ENCODE peak calls at places on chromosome 17, in four cellular contexts. X is H9, S is mesenchymal stem cell, I is IMR-90. V is an unnamed sample.

GRCh38 chr17:15462962-15463361 is 4.5 kb downstream of the CDRT4 start:
- DNase-seq in I (peak; percentile 77), S (no peak), X (no peak), V (no peak)

GRCh38 chr17:48384164-48384563 is 45.9 kb downstream of the SKAP1 start:
- DNase-seq in S (no peak), I (no peak), X (no peak), V (no peak)

GRCh38 chr17:80146121-80147034 is 550 bp downstream of the EIF4A3 start:
- DNase-seq in X (no peak), I (peak; percentile 16), S (peak; percentile 45), V (no peak)

GRCh38 chr17:52297230-52298010 is 138.9 kb upstream of the CA10 start:
- DNase-seq in I (no peak), X (no peak), S (no peak), V (peak; percentile 24)

GRCh38 chr17:44222112-44222869 is 2.8 kb upstream of the UBTF start:
- DNase-seq in S (peak; percentile 88), X (peak; percentile 88), I (peak; percentile 66), V (peak; percentile 56)

GRCh38 chr17:57350266-57350665 is 93.9 kb downstream of the MSI2 start:
- DNase-seq in X (no peak), I (peak; percentile 70), S (no peak), V (no peak)

GRCh38 chr17:36183001-36183810 is 6.8 kb upstream of the TBC1D3B start:
- DNase-seq in S (peak; percentile 78), I (peak; percentile 54), X (peak; percentile 94), V (peak; percentile 66)

GRCh38 chr17:80125656-80126448 is 21.1 kb downstream of the EIF4A3 start:
- DNase-seq in S (no peak), I (peak; percentile 72), X (no peak), V (no peak)

GRCh38 chr17:72512649-72513556 is 392.1 kb downstream of the SOX9 start:
- DNase-seq in X (no peak), I (no peak), S (no peak), V (no peak)

GRCh38 chr17:42832213-42832933 is 824 bp upstream of the PSME3 start:
- DNase-seq in X (no peak), S (no peak), I (no peak), V (no peak)

GRCh38 chr17:6021011-6021400 is 49.2 kb upstream of the WSCD1 start:
- DNase-seq in X (no peak), I (no peak), S (no peak), V (no peak)

GRCh38 chr17:14805348-14805747 is 459.8 kb downstream of the PMP22 start:
- DNase-seq in X (no peak), S (no peak), I (no peak), V (no peak)

GRCh38 chr17:49748791-49749190 is 15.1 kb downstream of the FAM117A start:
- DNase-seq in I (no peak), X (no peak), S (no peak), V (no peak)

GRCh38 chr17:17933775-17934174 is 38.4 kb downstream of the TOM1L2 start:
- DNase-seq in I (peak; percentile 67), X (no peak), S (peak; percentile 44), V (no peak)

GRCh38 chr17:35056013-35056412 is 7.5 kb downstream of the RFFL start:
- DNase-seq in X (peak; percentile 44), I (no peak), S (no peak), V (no peak)

GRCh38 chr17:78238823-78239488 is 7.5 kb downstream of the TMEM235 start:
- DNase-seq in S (no peak), X (peak; percentile 43), I (no peak), V (no peak)

GRCh38 chr17:47253541-47254402 is at the start of gene ITGB3:
- DNase-seq in X (peak; percentile 86), I (peak; percentile 67), S (peak; percentile 83), V (peak; percentile 71)

GRCh38 chr17:72693956-72694355 is 398.5 kb downstream of the SLC39A11 start:
- DNase-seq in X (no peak), I (no peak), S (no peak), V (no peak)

GRCh38 chr17:36755586-36755985 is 154.2 kb downstream of the MRM1 start:
- DNase-seq in S (no peak), X (peak; percentile 87), I (no peak), V (peak; percentile 18)

GRCh38 chr17:39264119-39264518 is 38.4 kb upstream of the STAC2 start:
- DNase-seq in S (no peak), X (no peak), I (no peak), V (no peak)

GRCh38 chr17:40100669-40101366 is 429 bp upstream of the NR1D1 start:
- DNase-seq in I (peak; percentile 99), X (peak; percentile 100), S (peak; percentile 99), V (peak; percentile 98)

GRCh38 chr17:441155-441950 is 88.7 kb upstream of the RPH3AL start:
- DNase-seq in S (no peak), X (no peak), I (no peak), V (no peak)

GRCh38 chr17:76196675-76197074 is 43.6 kb downstream of the RNF157 start:
- DNase-seq in I (no peak), S (no peak), X (no peak), V (no peak)

GRCh38 chr17:49924589-49924988 is 44.4 kb upstream of the DLX4 start:
- DNase-seq in S (no peak), X (no peak), I (no peak), V (no peak)

GRCh38 chr17:34668206-34668605 is 88.8 kb downstream of the TMEM132E start:
- DNase-seq in X (no peak), S (no peak), I (no peak), V (no peak)

GRCh38 chr17:81647640-81648012 is 8.7 kb downstream of the PDE6G start:
- DNase-seq in I (no peak), X (peak; percentile 46), S (no peak), V (no peak)

GRCh38 chr17:50922739-50923405 is 56.7 kb upstream of the TOB1 start:
- DNase-seq in I (no peak), S (no peak), X (no peak), V (no peak)

GRCh38 chr17:35088647-35088910 is 25.1 kb upstream of the RFFL start:
- DNase-seq in X (peak; percentile 80), S (no peak), I (no peak), V (no peak)

GRCh38 chr17:41415833-41416335 is 8.5 kb downstream of the KRT37 start:
- DNase-seq in S (peak; percentile 36), I (peak; percentile 55), X (no peak), V (no peak)

GRCh38 chr17:75750661-75751423 is 14.2 kb downstream of the GALK1 start:
- DNase-seq in I (no peak), X (no peak), S (peak; percentile 15), V (no peak)

GRCh38 chr17:76458580-76459490 is 5.9 kb upstream of the UBE2O start:
- DNase-seq in X (peak; percentile 95), I (peak; percentile 64), S (peak; percentile 66), V (peak; percentile 56)

GRCh38 chr17:35373984-35374765 is 754 bp upstream of the SLFN11 start:
- DNase-seq in S (peak; percentile 59), X (peak; percentile 58), I (peak; percentile 55), V (peak; percentile 17)

GRCh38 chr17:65963179-65963578 is 228.8 kb downstream of the CEP112 start:
- DNase-seq in S (no peak), X (no peak), I (no peak), V (no peak)

GRCh38 chr17:42456223-42457106 is 2.2 kb upstream of the ATP6V0A1 start:
- DNase-seq in S (peak; percentile 86), I (peak; percentile 83), X (no peak), V (peak; percentile 68)

GRCh38 chr17:49787932-49788442 is 494 bp upstream of the KAT7 start:
- DNase-seq in X (peak; percentile 47), S (no peak), I (no peak), V (no peak)

GRCh38 chr17:56297142-56297541 is 143.9 kb downstream of the ANKFN1 start:
- DNase-seq in I (peak; percentile 62), X (peak; percentile 39), S (no peak), V (no peak)

GRCh38 chr17:67177732-67178131 is 67.3 kb downstream of the HELZ start:
- DNase-seq in X (no peak), I (no peak), S (no peak), V (no peak)

GRCh38 chr17:62562656-62563055 is 64.8 kb upstream of the MRC2 start:
- DNase-seq in I (peak; percentile 68), S (peak; percentile 53), X (no peak), V (peak; percentile 54)

GRCh38 chr17:30443721-30444120 is 33.5 kb upstream of the GOSR1 start:
- DNase-seq in S (no peak), I (no peak), X (no peak), V (no peak)

GRCh38 chr17:30454635-30455034 is 22.6 kb upstream of the GOSR1 start:
- DNase-seq in I (no peak), S (no peak), X (no peak), V (no peak)

GRCh38 chr17:30450125-30451027 is 26.8 kb upstream of the GOSR1 start:
- DNase-seq in S (peak; percentile 62), I (peak; percentile 33), X (no peak), V (no peak)

DNA sequence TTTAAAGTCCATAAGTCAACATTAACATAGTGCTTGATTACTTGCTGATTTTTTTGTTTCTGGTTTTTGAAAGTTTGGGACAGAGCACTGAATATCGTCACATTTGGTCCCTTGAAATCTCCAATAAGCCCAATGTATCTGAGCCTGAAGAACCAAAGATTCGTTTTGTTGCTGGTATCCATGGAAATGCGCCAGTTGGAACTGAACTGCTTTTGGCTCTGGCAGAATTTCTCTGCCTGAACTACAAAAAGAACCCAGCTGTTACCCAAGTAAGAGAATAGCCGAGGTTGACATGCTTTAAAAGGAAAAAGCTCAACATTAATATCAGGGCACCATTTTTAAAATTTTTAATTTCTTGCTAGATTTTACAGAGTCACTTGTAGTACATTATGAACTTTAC is 27.7 kb upstream of the GOSR1 start:
- DNase-seq in S (no peak), X (no peak), I (peak; percentile 10), V (no peak)
- H2AFZ ChIP-seq in S (no peak overlapping the region), X (no peak overlapping the region), I (no peak overlapping the region), V (no peak overlapping the region)

GRCh38 chr17:83092931-83093330 is 13.5 kb downstream of the METRNL start:
- DNase-seq in I (no peak), S (no peak), X (no peak), V (no peak)
- H3K27ac ChIP-seq in I (no peak overlapping the region), S (no peak overlapping the region), X (no peak overlapping the region), V (no peak overlapping the region)

GRCh38 chr17:63842173-63842539 is 329 bp downstream of the SMARCD2 start:
- DNase-seq in S (peak; percentile 46), X (no peak), I (no peak), V (no peak)
- H2AFZ ChIP-seq in S (peak overlapping the region; percentile 29), X (no peak overlapping the region), I (peak overlapping the region; percentile 96), V (peak overlapping the region; percentile 81)

DNA sequence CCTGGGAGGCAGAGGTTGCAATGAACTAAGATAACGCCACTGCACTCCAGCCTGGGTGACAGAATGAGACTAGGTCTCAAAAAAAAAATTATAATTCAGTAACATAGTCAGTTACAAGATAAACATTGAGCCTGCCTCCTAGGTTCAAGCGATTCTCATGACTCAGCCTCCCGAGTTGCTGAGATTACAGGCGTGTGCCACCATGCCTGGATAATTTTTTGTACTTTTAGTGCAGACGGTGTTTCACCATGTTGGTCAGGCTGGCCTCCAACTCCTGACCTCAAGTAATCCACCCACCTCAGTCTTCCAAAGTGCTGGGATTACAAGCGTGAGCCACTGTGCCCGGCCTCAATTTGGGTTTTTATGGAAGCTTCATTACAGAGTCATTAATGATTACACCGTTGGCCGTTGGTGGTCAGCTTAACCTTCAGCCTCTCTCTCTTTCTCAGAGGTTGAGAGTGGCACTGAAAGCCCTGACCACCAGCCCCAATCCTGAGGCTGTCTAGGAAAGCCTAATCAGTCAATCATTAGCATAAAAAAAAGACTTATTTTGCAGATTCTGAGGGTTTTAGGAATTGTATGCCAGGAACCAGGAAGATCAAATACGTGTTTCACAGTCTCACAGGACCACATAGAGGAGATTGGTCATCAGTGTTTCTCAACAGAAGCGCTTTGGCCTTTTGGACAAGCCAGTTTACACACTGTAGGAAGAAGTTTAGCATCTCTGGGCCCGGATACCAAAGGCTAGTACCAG is 1.3 kb upstream of the LRRC37A3 start:
- DNase-seq in I (no peak), S (peak; percentile 17), X (no peak), V (no peak)
- H3K27ac ChIP-seq in I (no peak overlapping the region), S (no peak overlapping the region), X (no peak overlapping the region), V (no peak overlapping the region)